ENCODE peak calls at places on chromosome 1, in eight cellular contexts. A is uterus; Q is CD8-positive, alpha-beta memory T cell; K is tibial nerve; W is upper lobe of right lung; P is heart left ventricle; T is CD8-positive, alpha-beta T cell; Z is IMR-90. M is an unnamed sample.

GRCh38 chr1:9443913-9444445 is 95.3 kb upstream of the SLC25A33 start:
- DNase-seq in P (no peak), K (no peak), Q (no peak), T (no peak), Z (peak; percentile 76), A (no peak), W (no peak), M (no peak)

GRCh38 chr1:200150721-200151120 is 123.2 kb downstream of the NR5A2 start:
- DNase-seq in W (no peak), P (no peak), T (no peak), A (no peak), Q (no peak), K (no peak), Z (peak; percentile 79), M (no peak)

GRCh38 chr1:6000444-6001288 is 8.4 kb upstream of the NPHP4 start:
- DNase-seq in Q (no peak), W (peak; percentile 23), T (no peak), A (no peak), K (no peak), P (peak; percentile 33), Z (no peak), M (no peak)

GRCh38 chr1:239893127-239893731 is 198.5 kb upstream of the FMN2 start:
- DNase-seq in W (no peak), K (no peak), Z (no peak), A (no peak), P (no peak), T (no peak), Q (no peak), M (no peak)

GRCh38 chr1:206653715-206654459 is 18.6 kb downstream of the DYRK3 start:
- DNase-seq in P (no peak), W (no peak), T (no peak), Q (no peak), A (no peak), Z (no peak), K (no peak), M (no peak)

GRCh38 chr1:227778401-227778947 is 37.0 kb upstream of the PRSS38 start:
- DNase-seq in Q (no peak), A (peak; percentile 14), W (peak; percentile 54), T (peak; percentile 37), Z (peak; percentile 61), P (no peak), K (no peak), M (no peak)

GRCh38 chr1:161932668-161933067 is 91.0 kb downstream of the OLFML2B start:
- DNase-seq in T (no peak), P (no peak), W (no peak), A (no peak), Q (no peak), K (peak; percentile 19), Z (no peak), M (no peak)

GRCh38 chr1:15031251-15031930 is 122.2 kb upstream of the TMEM51 start:
- DNase-seq in Z (peak; percentile 34), T (no peak), A (no peak), W (no peak), K (no peak), Q (no peak), P (no peak), M (no peak)

GRCh38 chr1:183209533-183210158 is 23.6 kb downstream of the LAMC2 start:
- DNase-seq in Q (no peak), A (no peak), Z (peak; percentile 92), P (no peak), W (no peak), K (no peak), T (no peak), M (no peak)

GRCh38 chr1:30740952-30741894 is 16.4 kb downstream of the LAPTM5 start:
- DNase-seq in Z (peak; percentile 21), W (no peak), A (no peak), K (no peak), P (no peak), Q (no peak), T (no peak), M (no peak)

GRCh38 chr1:2356401-2356800 is 35.0 kb downstream of the MORN1 start:
- DNase-seq in P (peak; percentile 49), T (no peak), K (no peak), W (no peak), Z (no peak), Q (no peak), A (no peak), M (no peak)

GRCh38 chr1:202274611-202275010 is 67.1 kb downstream of the UBE2T start:
- DNase-seq in T (peak; percentile 69), K (no peak), W (no peak), P (no peak), A (peak; percentile 9), Q (no peak), Z (peak; percentile 12), M (peak; percentile 42)

DNA sequence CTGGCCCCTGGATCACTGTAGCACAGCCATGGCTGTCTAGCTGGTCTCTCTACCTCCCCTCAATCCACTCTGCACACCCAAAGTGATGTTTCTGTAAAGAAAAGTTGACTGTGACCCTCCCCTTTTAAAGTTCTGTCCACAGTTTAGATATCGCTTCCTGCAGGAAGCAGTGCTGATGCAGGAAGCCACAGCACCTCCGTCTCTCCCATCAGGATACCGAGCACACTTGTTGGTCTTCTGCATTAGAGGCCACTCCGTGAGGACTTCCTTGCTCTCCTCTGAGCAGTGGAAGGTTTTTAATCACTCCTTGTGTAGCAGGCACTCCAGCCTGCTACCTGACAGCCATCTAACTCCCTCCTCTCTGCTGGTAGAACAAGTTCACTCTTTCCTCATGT is 69.5 kb downstream of the GADD45A start:
- DNase-seq in A (no peak), Z (no peak), P (no peak), T (no peak), Q (no peak), K (no peak), W (no peak), M (no peak)
- H3K4me1 ChIP-seq in A (no peaks in the 10 kb centered on the region), Z (peaks cover 14% of the 10 kb centered on the region), P (peaks cover 9% of the 10 kb centered on the region), T (no peaks in the 10 kb centered on the region), Q (no peaks in the 10 kb centered on the region), K (peaks cover 14% of the 10 kb centered on the region), W (peaks cover 24% of the 10 kb centered on the region), M (peaks cover 11% of the 10 kb centered on the region)

GRCh38 chr1:153357076-153357852 is 390 bp upstream of the S100A9 start:
- DNase-seq in Z (no peak), Q (no peak), K (peak; percentile 46), A (peak; percentile 27), P (peak; percentile 84), T (peak; percentile 47), W (peak; percentile 94), M (peak; percentile 76)
- H3K4me3 ChIP-seq in Z (no peak overlapping the region), Q (no peak overlapping the region), K (no peak overlapping the region), A (no peak overlapping the region), P (no peak overlapping the region), T (no peak overlapping the region), W (peak overlapping the region; percentile 40), M (no peak overlapping the region)

DNA sequence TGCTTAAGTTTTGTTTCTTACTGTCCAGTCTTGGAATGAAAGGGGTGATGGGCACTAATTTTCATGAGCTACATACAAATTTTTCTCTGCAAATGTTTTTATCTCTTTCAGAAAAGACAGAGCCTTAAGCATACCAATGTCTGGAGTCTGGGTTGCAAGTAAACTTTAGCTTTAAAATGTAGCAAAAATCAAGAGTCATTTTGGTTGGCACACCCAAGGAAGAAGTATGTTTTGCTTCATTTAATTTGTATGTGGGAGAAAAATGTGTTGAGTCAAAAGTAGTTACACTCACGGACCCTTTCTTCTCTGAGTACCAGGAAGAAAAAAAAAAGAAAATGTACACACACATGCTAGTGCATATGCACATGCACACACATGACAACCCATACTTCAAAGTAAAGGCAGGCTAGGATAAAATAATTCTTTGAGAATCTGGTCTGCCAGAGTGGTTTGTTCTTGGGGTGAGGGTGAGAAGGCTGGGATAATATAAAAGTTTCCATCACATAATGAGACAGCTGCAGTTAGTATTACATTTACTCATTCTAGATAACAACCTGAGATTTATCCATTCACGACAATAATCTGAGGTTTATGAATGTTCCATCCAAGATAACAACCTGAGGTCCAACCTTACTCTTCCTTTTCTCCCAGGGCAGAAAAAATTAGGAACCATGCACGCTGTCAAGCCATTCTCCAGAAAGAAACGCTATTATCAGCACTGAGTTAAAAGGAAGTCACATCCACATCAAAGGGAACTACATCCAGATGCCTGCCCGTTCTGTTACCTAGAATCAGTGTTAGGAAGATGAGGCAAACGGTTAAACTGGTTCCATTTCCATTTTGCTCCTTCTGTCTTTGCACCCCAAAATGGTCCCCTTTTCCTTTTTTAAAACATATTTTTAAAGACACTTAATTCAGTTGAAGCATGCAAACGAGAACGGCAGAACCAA is 9.3 kb downstream of the DPYD start:
- DNase-seq in P (no peak), Z (no peak), K (no peak), A (no peak), Q (no peak), W (no peak), T (no peak), M (no peak)
- H3K4me1 ChIP-seq in P (no peaks in the 10 kb centered on the region), Z (no peaks in the 10 kb centered on the region), K (no peaks in the 10 kb centered on the region), A (no peaks in the 10 kb centered on the region), Q (peaks cover 16% of the 10 kb centered on the region), W (peaks cover 11% of the 10 kb centered on the region), T (peaks cover 12% of the 10 kb centered on the region), M (no peaks in the 10 kb centered on the region)

GRCh38 chr1:110347182-110347893 is 8.2 kb downstream of the RBM15 start:
- DNase-seq in T (no peak), K (no peak), P (no peak), W (no peak), A (no peak), Z (no peak), Q (no peak), M (no peak)
- H3K4me3 ChIP-seq in T (no peak overlapping the region), K (no peak overlapping the region), P (no peak overlapping the region), W (no peak overlapping the region), A (no peak overlapping the region), Z (no peak overlapping the region), Q (no peak overlapping the region), M (no peak overlapping the region)

GRCh38 chr1:158043232-158043631 is 49.8 kb downstream of the KIRREL1 start:
- DNase-seq in T (no peak), A (no peak), Q (no peak), P (no peak), W (no peak), K (no peak), Z (no peak), M (no peak)

GRCh38 chr1:158037008-158037875 is 43.8 kb downstream of the KIRREL1 start:
- DNase-seq in A (no peak), T (no peak), P (no peak), Q (no peak), K (no peak), Z (no peak), W (peak; percentile 69), M (no peak)

GRCh38 chr1:158037876-158038359 is 44.5 kb downstream of the KIRREL1 start:
- DNase-seq in T (no peak), P (no peak), K (no peak), A (peak; percentile 41), Z (peak; percentile 67), Q (no peak), W (no peak), M (peak; percentile 79)

GRCh38 chr1:158039380-158039779 is 45.9 kb downstream of the KIRREL1 start:
- DNase-seq in P (no peak), A (no peak), T (no peak), Q (no peak), W (no peak), K (no peak), Z (peak; percentile 40), M (no peak)

DNA sequence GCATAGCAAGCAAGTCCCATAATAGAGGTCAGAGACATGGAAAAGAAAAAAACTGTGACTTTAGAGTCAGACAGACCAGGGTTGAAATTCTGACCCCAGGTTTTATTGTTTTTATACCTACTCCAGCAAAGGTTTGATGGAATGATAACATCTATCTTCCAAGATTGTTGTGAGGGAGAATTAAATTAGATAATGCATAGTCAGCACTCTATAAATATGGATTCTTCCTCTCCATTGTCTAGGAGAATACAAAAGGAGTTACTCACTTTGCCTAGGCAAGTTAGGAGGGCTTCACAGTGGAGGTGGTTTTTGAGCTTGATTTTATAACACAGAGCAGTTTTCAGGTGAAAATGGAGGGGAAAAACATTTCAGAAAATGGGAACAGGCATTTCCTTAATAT is 46.9 kb downstream of the KIRREL1 start:
- DNase-seq in Q (no peak), K (no peak), P (no peak), W (no peak), T (no peak), Z (no peak), A (no peak), M (no peak)
- H3K4me1 ChIP-seq in Q (no peaks in the 10 kb centered on the region), K (peaks cover 24% of the 10 kb centered on the region), P (no peaks in the 10 kb centered on the region), W (peaks cover 29% of the 10 kb centered on the region), T (no peaks in the 10 kb centered on the region), Z (peaks cover 28% of the 10 kb centered on the region), A (peaks cover 13% of the 10 kb centered on the region), M (peaks cover 32% of the 10 kb centered on the region)

M was measured in ascending aorta.